ENCODE peak calls at places on chromosomes 11 and 22, in ten cellular contexts. One of them, this sample, is unnamed.

GRCh38 chr11:17564687-17565042 is 17.6 kb downstream of the OTOG start:
- DNase-seq in T-cell: no peak
- DNase-seq in heart right ventricle: no peak
- DNase-seq in NCI-H1105 treated with DMSO at 0.1 percent for 48 hours: no peak
- DNase-seq in CD8-positive, alpha-beta memory T cell: no peak
- DNase-seq in glutamatergic neuron: peak; percentile 60
- DNase-seq in hypothalamus: no peak
- DNase-seq in GM12892: no peak
- DNase-seq in stimulated activated CD4-positive, alpha-beta T cell treated with anti-CD3 and anti-CD28 coated beads, Interleukin-1b, Interleukin-23, amount 100 ng/mL, for 1 hour: no peak
- DNase-seq in hepatocyte: no peak
- DNase-seq in this sample: peak; percentile 53

GRCh38 chr22:28171135-28171534 is 252.1 kb upstream of the PITPNB start:
- DNase-seq in NCI-H1105 treated with DMSO at 0.1 percent for 48 hours: no peak
- DNase-seq in GM12892: no peak
- DNase-seq in stimulated activated CD4-positive, alpha-beta T cell treated with anti-CD3 and anti-CD28 coated beads, Interleukin-1b, Interleukin-23, amount 100 ng/mL, for 1 hour: no peak
- DNase-seq in hepatocyte: no peak
- DNase-seq in hypothalamus: no peak
- DNase-seq in heart right ventricle: no peak
- DNase-seq in T-cell: no peak
- DNase-seq in CD8-positive, alpha-beta memory T cell: no peak
- DNase-seq in glutamatergic neuron: no peak
- DNase-seq in this sample: no peak

GRCh38 chr11:45924036-45924915 is 1.8 kb downstream of the LARGE2 start:
- DNase-seq in hypothalamus: no peak
- DNase-seq in T-cell: no peak
- DNase-seq in glutamatergic neuron: no peak
- DNase-seq in NCI-H1105 treated with DMSO at 0.1 percent for 48 hours: no peak
- DNase-seq in GM12892: peak; percentile 27
- DNase-seq in stimulated activated CD4-positive, alpha-beta T cell treated with anti-CD3 and anti-CD28 coated beads, Interleukin-1b, Interleukin-23, amount 100 ng/mL, for 1 hour: no peak
- DNase-seq in hepatocyte: no peak
- DNase-seq in CD8-positive, alpha-beta memory T cell: no peak
- DNase-seq in heart right ventricle: no peak
- DNase-seq in this sample: peak; percentile 8

GRCh38 chr11:62122076-62122475 is 1.7 kb upstream of the INCENP start:
- DNase-seq in GM12892: no peak
- DNase-seq in T-cell: no peak
- DNase-seq in heart right ventricle: no peak
- DNase-seq in hepatocyte: no peak
- DNase-seq in stimulated activated CD4-positive, alpha-beta T cell treated with anti-CD3 and anti-CD28 coated beads, Interleukin-1b, Interleukin-23, amount 100 ng/mL, for 1 hour: no peak
- DNase-seq in CD8-positive, alpha-beta memory T cell: no peak
- DNase-seq in glutamatergic neuron: no peak
- DNase-seq in NCI-H1105 treated with DMSO at 0.1 percent for 48 hours: no peak
- DNase-seq in hypothalamus: no peak
- DNase-seq in this sample: peak; percentile 35

GRCh38 chr11:104897891-104898684 is at the start of gene CASP12:
- DNase-seq in hypothalamus: no peak
- DNase-seq in CD8-positive, alpha-beta memory T cell: no peak
- DNase-seq in glutamatergic neuron: no peak
- DNase-seq in GM12892: no peak
- DNase-seq in hepatocyte: peak; percentile 6
- DNase-seq in heart right ventricle: peak; percentile 16
- DNase-seq in stimulated activated CD4-positive, alpha-beta T cell treated with anti-CD3 and anti-CD28 coated beads, Interleukin-1b, Interleukin-23, amount 100 ng/mL, for 1 hour: no peak
- DNase-seq in T-cell: no peak
- DNase-seq in NCI-H1105 treated with DMSO at 0.1 percent for 48 hours: no peak
- DNase-seq in this sample: no peak

GRCh38 chr11:96486890-96487633 is 97.2 kb downstream of the JRKL start:
- DNase-seq in heart right ventricle: no peak
- DNase-seq in hepatocyte: peak; percentile 86
- DNase-seq in hypothalamus: no peak
- DNase-seq in GM12892: no peak
- DNase-seq in T-cell: no peak
- DNase-seq in CD8-positive, alpha-beta memory T cell: no peak
- DNase-seq in glutamatergic neuron: no peak
- DNase-seq in stimulated activated CD4-positive, alpha-beta T cell treated with anti-CD3 and anti-CD28 coated beads, Interleukin-1b, Interleukin-23, amount 100 ng/mL, for 1 hour: no peak
- DNase-seq in NCI-H1105 treated with DMSO at 0.1 percent for 48 hours: peak; percentile 45
- DNase-seq in this sample: no peak

GRCh38 chr11:3163241-3163981 is 1.7 kb downstream of the OSBPL5 start:
- DNase-seq in T-cell: no peak
- DNase-seq in NCI-H1105 treated with DMSO at 0.1 percent for 48 hours: no peak
- DNase-seq in GM12892: no peak
- DNase-seq in CD8-positive, alpha-beta memory T cell: no peak
- DNase-seq in hepatocyte: no peak
- DNase-seq in glutamatergic neuron: peak; percentile 23
- DNase-seq in hypothalamus: no peak
- DNase-seq in heart right ventricle: no peak
- DNase-seq in stimulated activated CD4-positive, alpha-beta T cell treated with anti-CD3 and anti-CD28 coated beads, Interleukin-1b, Interleukin-23, amount 100 ng/mL, for 1 hour: no peak
- DNase-seq in this sample: peak; percentile 10

GRCh38 chr11:1422481-1422880 is 32.7 kb downstream of the BRSK2 start:
- DNase-seq in heart right ventricle: no peak
- DNase-seq in hepatocyte: peak; percentile 45
- DNase-seq in T-cell: no peak
- DNase-seq in GM12892: no peak
- DNase-seq in NCI-H1105 treated with DMSO at 0.1 percent for 48 hours: no peak
- DNase-seq in hypothalamus: no peak
- DNase-seq in glutamatergic neuron: no peak
- DNase-seq in stimulated activated CD4-positive, alpha-beta T cell treated with anti-CD3 and anti-CD28 coated beads, Interleukin-1b, Interleukin-23, amount 100 ng/mL, for 1 hour: no peak
- DNase-seq in CD8-positive, alpha-beta memory T cell: no peak
- DNase-seq in this sample: peak; percentile 42

GRCh38 chr11:86941871-86942208 is 13.4 kb downstream of the FZD4 start:
- DNase-seq in T-cell: no peak
- DNase-seq in heart right ventricle: no peak
- DNase-seq in hepatocyte: no peak
- DNase-seq in stimulated activated CD4-positive, alpha-beta T cell treated with anti-CD3 and anti-CD28 coated beads, Interleukin-1b, Interleukin-23, amount 100 ng/mL, for 1 hour: no peak
- DNase-seq in glutamatergic neuron: no peak
- DNase-seq in GM12892: no peak
- DNase-seq in hypothalamus: no peak
- DNase-seq in CD8-positive, alpha-beta memory T cell: no peak
- DNase-seq in NCI-H1105 treated with DMSO at 0.1 percent for 48 hours: no peak
- DNase-seq in this sample: no peak

GRCh38 chr11:66625041-66625751 is 8.8 kb downstream of the RBM14 start:
- DNase-seq in hypothalamus: no peak
- DNase-seq in heart right ventricle: no peak
- DNase-seq in CD8-positive, alpha-beta memory T cell: no peak
- DNase-seq in NCI-H1105 treated with DMSO at 0.1 percent for 48 hours: no peak
- DNase-seq in stimulated activated CD4-positive, alpha-beta T cell treated with anti-CD3 and anti-CD28 coated beads, Interleukin-1b, Interleukin-23, amount 100 ng/mL, for 1 hour: no peak
- DNase-seq in glutamatergic neuron: no peak
- DNase-seq in T-cell: no peak
- DNase-seq in hepatocyte: no peak
- DNase-seq in GM12892: no peak
- DNase-seq in this sample: no peak

GRCh38 chr11:60303661-60304060 is 23.2 kb downstream of the MS4A4A start:
- DNase-seq in glutamatergic neuron: no peak
- DNase-seq in T-cell: no peak
- DNase-seq in CD8-positive, alpha-beta memory T cell: no peak
- DNase-seq in hypothalamus: no peak
- DNase-seq in stimulated activated CD4-positive, alpha-beta T cell treated with anti-CD3 and anti-CD28 coated beads, Interleukin-1b, Interleukin-23, amount 100 ng/mL, for 1 hour: no peak
- DNase-seq in GM12892: no peak
- DNase-seq in NCI-H1105 treated with DMSO at 0.1 percent for 48 hours: no peak
- DNase-seq in heart right ventricle: no peak
- DNase-seq in hepatocyte: no peak
- DNase-seq in this sample: no peak

GRCh38 chr22:17984114-17984513 is 40.2 kb downstream of the MICAL3 start:
- DNase-seq in heart right ventricle: no peak
- DNase-seq in glutamatergic neuron: no peak
- DNase-seq in NCI-H1105 treated with DMSO at 0.1 percent for 48 hours: no peak
- DNase-seq in stimulated activated CD4-positive, alpha-beta T cell treated with anti-CD3 and anti-CD28 coated beads, Interleukin-1b, Interleukin-23, amount 100 ng/mL, for 1 hour: no peak
- DNase-seq in GM12892: no peak
- DNase-seq in CD8-positive, alpha-beta memory T cell: no peak
- DNase-seq in hypothalamus: no peak
- DNase-seq in T-cell: no peak
- DNase-seq in hepatocyte: no peak
- DNase-seq in this sample: no peak

GRCh38 chr11:45335434-45335833 is 49.3 kb upstream of the SYT13 start:
- DNase-seq in hepatocyte: no peak
- DNase-seq in CD8-positive, alpha-beta memory T cell: no peak
- DNase-seq in NCI-H1105 treated with DMSO at 0.1 percent for 48 hours: no peak
- DNase-seq in hypothalamus: no peak
- DNase-seq in T-cell: no peak
- DNase-seq in stimulated activated CD4-positive, alpha-beta T cell treated with anti-CD3 and anti-CD28 coated beads, Interleukin-1b, Interleukin-23, amount 100 ng/mL, for 1 hour: no peak
- DNase-seq in glutamatergic neuron: no peak
- DNase-seq in heart right ventricle: no peak
- DNase-seq in GM12892: no peak
- DNase-seq in this sample: no peak

GRCh38 chr11:76612226-76612625 is 58.3 kb downstream of the LRRC32 start:
- DNase-seq in CD8-positive, alpha-beta memory T cell: no peak
- DNase-seq in stimulated activated CD4-positive, alpha-beta T cell treated with anti-CD3 and anti-CD28 coated beads, Interleukin-1b, Interleukin-23, amount 100 ng/mL, for 1 hour: no peak
- DNase-seq in heart right ventricle: no peak
- DNase-seq in NCI-H1105 treated with DMSO at 0.1 percent for 48 hours: no peak
- DNase-seq in hepatocyte: no peak
- DNase-seq in hypothalamus: no peak
- DNase-seq in T-cell: no peak
- DNase-seq in glutamatergic neuron: no peak
- DNase-seq in GM12892: no peak
- DNase-seq in this sample: no peak

GRCh38 chr11:47593492-47593933 is 698 bp downstream of the C1QTNF4 start:
- DNase-seq in hypothalamus: no peak
- DNase-seq in glutamatergic neuron: no peak
- DNase-seq in stimulated activated CD4-positive, alpha-beta T cell treated with anti-CD3 and anti-CD28 coated beads, Interleukin-1b, Interleukin-23, amount 100 ng/mL, for 1 hour: no peak
- DNase-seq in CD8-positive, alpha-beta memory T cell: no peak
- DNase-seq in T-cell: no peak
- DNase-seq in GM12892: no peak
- DNase-seq in hepatocyte: no peak
- DNase-seq in heart right ventricle: no peak
- DNase-seq in NCI-H1105 treated with DMSO at 0.1 percent for 48 hours: peak; percentile 6
- DNase-seq in this sample: no peak

GRCh38 chr11:66708026-66708579 is 20.9 kb downstream of the SPTBN2 start:
- DNase-seq in glutamatergic neuron: no peak
- DNase-seq in hypothalamus: no peak
- DNase-seq in T-cell: no peak
- DNase-seq in hepatocyte: no peak
- DNase-seq in heart right ventricle: no peak
- DNase-seq in stimulated activated CD4-positive, alpha-beta T cell treated with anti-CD3 and anti-CD28 coated beads, Interleukin-1b, Interleukin-23, amount 100 ng/mL, for 1 hour: no peak
- DNase-seq in CD8-positive, alpha-beta memory T cell: no peak
- DNase-seq in NCI-H1105 treated with DMSO at 0.1 percent for 48 hours: no peak
- DNase-seq in GM12892: no peak
- DNase-seq in this sample: no peak

GRCh38 chr11:83392556-83392955 is 106.4 kb upstream of the CCDC90B start:
- DNase-seq in hepatocyte: no peak
- DNase-seq in CD8-positive, alpha-beta memory T cell: no peak
- DNase-seq in T-cell: no peak
- DNase-seq in stimulated activated CD4-positive, alpha-beta T cell treated with anti-CD3 and anti-CD28 coated beads, Interleukin-1b, Interleukin-23, amount 100 ng/mL, for 1 hour: no peak
- DNase-seq in GM12892: no peak
- DNase-seq in heart right ventricle: no peak
- DNase-seq in NCI-H1105 treated with DMSO at 0.1 percent for 48 hours: no peak
- DNase-seq in glutamatergic neuron: no peak
- DNase-seq in hypothalamus: no peak
- DNase-seq in this sample: no peak

GRCh38 chr11:12455938-12456337 is 78.6 kb downstream of the PARVA start:
- DNase-seq in stimulated activated CD4-positive, alpha-beta T cell treated with anti-CD3 and anti-CD28 coated beads, Interleukin-1b, Interleukin-23, amount 100 ng/mL, for 1 hour: no peak
- DNase-seq in NCI-H1105 treated with DMSO at 0.1 percent for 48 hours: no peak
- DNase-seq in T-cell: no peak
- DNase-seq in hepatocyte: no peak
- DNase-seq in heart right ventricle: no peak
- DNase-seq in glutamatergic neuron: no peak
- DNase-seq in GM12892: no peak
- DNase-seq in CD8-positive, alpha-beta memory T cell: no peak
- DNase-seq in hypothalamus: no peak
- DNase-seq in this sample: no peak

GRCh38 chr11:111460752-111461305 is 51.4 kb downstream of the BTG4 start:
- DNase-seq in heart right ventricle: no peak
- DNase-seq in hypothalamus: no peak
- DNase-seq in hepatocyte: no peak
- DNase-seq in T-cell: no peak
- DNase-seq in stimulated activated CD4-positive, alpha-beta T cell treated with anti-CD3 and anti-CD28 coated beads, Interleukin-1b, Interleukin-23, amount 100 ng/mL, for 1 hour: no peak
- DNase-seq in NCI-H1105 treated with DMSO at 0.1 percent for 48 hours: no peak
- DNase-seq in glutamatergic neuron: no peak
- DNase-seq in GM12892: no peak
- DNase-seq in CD8-positive, alpha-beta memory T cell: no peak
- DNase-seq in this sample: no peak

GRCh38 chr22:23565288-23565941 is 14.7 kb downstream of the IGLL1 start:
- DNase-seq in heart right ventricle: no peak
- DNase-seq in hypothalamus: no peak
- DNase-seq in T-cell: no peak
- DNase-seq in glutamatergic neuron: peak; percentile 56
- DNase-seq in NCI-H1105 treated with DMSO at 0.1 percent for 48 hours: peak; percentile 42
- DNase-seq in stimulated activated CD4-positive, alpha-beta T cell treated with anti-CD3 and anti-CD28 coated beads, Interleukin-1b, Interleukin-23, amount 100 ng/mL, for 1 hour: no peak
- DNase-seq in CD8-positive, alpha-beta memory T cell: no peak
- DNase-seq in hepatocyte: peak; percentile 26
- DNase-seq in GM12892: no peak
- DNase-seq in this sample: peak; percentile 54

GRCh38 chr11:60059052-60059451 is 2.6 kb downstream of the MS4A3 start:
- DNase-seq in hypothalamus: no peak
- DNase-seq in T-cell: no peak
- DNase-seq in NCI-H1105 treated with DMSO at 0.1 percent for 48 hours: no peak
- DNase-seq in hepatocyte: no peak
- DNase-seq in GM12892: no peak
- DNase-seq in CD8-positive, alpha-beta memory T cell: no peak
- DNase-seq in stimulated activated CD4-positive, alpha-beta T cell treated with anti-CD3 and anti-CD28 coated beads, Interleukin-1b, Interleukin-23, amount 100 ng/mL, for 1 hour: no peak
- DNase-seq in glutamatergic neuron: no peak
- DNase-seq in heart right ventricle: no peak
- DNase-seq in this sample: no peak

GRCh38 chr11:92286718-92287117 is 62.1 kb downstream of the FAT3 start:
- DNase-seq in stimulated activated CD4-positive, alpha-beta T cell treated with anti-CD3 and anti-CD28 coated beads, Interleukin-1b, Interleukin-23, amount 100 ng/mL, for 1 hour: no peak
- DNase-seq in T-cell: no peak
- DNase-seq in hepatocyte: peak; percentile 20
- DNase-seq in GM12892: no peak
- DNase-seq in hypothalamus: no peak
- DNase-seq in heart right ventricle: no peak
- DNase-seq in CD8-positive, alpha-beta memory T cell: no peak
- DNase-seq in glutamatergic neuron: no peak
- DNase-seq in NCI-H1105 treated with DMSO at 0.1 percent for 48 hours: no peak
- DNase-seq in this sample: no peak

GRCh38 chr22:31933816-31934482 is 10.4 kb upstream of the YWHAH start:
- DNase-seq in glutamatergic neuron: peak; percentile 47
- DNase-seq in GM12892: no peak
- DNase-seq in stimulated activated CD4-positive, alpha-beta T cell treated with anti-CD3 and anti-CD28 coated beads, Interleukin-1b, Interleukin-23, amount 100 ng/mL, for 1 hour: no peak
- DNase-seq in hypothalamus: no peak
- DNase-seq in heart right ventricle: no peak
- DNase-seq in CD8-positive, alpha-beta memory T cell: no peak
- DNase-seq in hepatocyte: no peak
- DNase-seq in T-cell: no peak
- DNase-seq in NCI-H1105 treated with DMSO at 0.1 percent for 48 hours: no peak
- DNase-seq in this sample: no peak

GRCh38 chr11:132056689-132057088 is 686.3 kb downstream of the NTM start:
- DNase-seq in heart right ventricle: no peak
- DNase-seq in hepatocyte: peak; percentile 23
- DNase-seq in stimulated activated CD4-positive, alpha-beta T cell treated with anti-CD3 and anti-CD28 coated beads, Interleukin-1b, Interleukin-23, amount 100 ng/mL, for 1 hour: no peak
- DNase-seq in glutamatergic neuron: no peak
- DNase-seq in GM12892: no peak
- DNase-seq in CD8-positive, alpha-beta memory T cell: no peak
- DNase-seq in T-cell: no peak
- DNase-seq in NCI-H1105 treated with DMSO at 0.1 percent for 48 hours: no peak
- DNase-seq in hypothalamus: no peak
- DNase-seq in this sample: no peak

GRCh38 chr11:119093951-119094815 is 7.5 kb downstream of the DPAGT1 start:
- DNase-seq in GM12892: no peak
- DNase-seq in heart right ventricle: no peak
- DNase-seq in CD8-positive, alpha-beta memory T cell: peak; percentile 34
- DNase-seq in hepatocyte: peak; percentile 62
- DNase-seq in hypothalamus: no peak
- DNase-seq in T-cell: no peak
- DNase-seq in glutamatergic neuron: peak; percentile 50
- DNase-seq in NCI-H1105 treated with DMSO at 0.1 percent for 48 hours: no peak
- DNase-seq in stimulated activated CD4-positive, alpha-beta T cell treated with anti-CD3 and anti-CD28 coated beads, Interleukin-1b, Interleukin-23, amount 100 ng/mL, for 1 hour: no peak
- DNase-seq in this sample: peak; percentile 28

GRCh38 chr22:23836281-23836680 is 2.5 kb downstream of the DERL3 start:
- DNase-seq in CD8-positive, alpha-beta memory T cell: no peak
- DNase-seq in glutamatergic neuron: no peak
- DNase-seq in hypothalamus: no peak
- DNase-seq in heart right ventricle: no peak
- DNase-seq in NCI-H1105 treated with DMSO at 0.1 percent for 48 hours: no peak
- DNase-seq in hepatocyte: no peak
- DNase-seq in GM12892: no peak
- DNase-seq in T-cell: no peak
- DNase-seq in stimulated activated CD4-positive, alpha-beta T cell treated with anti-CD3 and anti-CD28 coated beads, Interleukin-1b, Interleukin-23, amount 100 ng/mL, for 1 hour: no peak
- DNase-seq in this sample: no peak

GRCh38 chr11:128901655-128902514 is 10.7 kb downstream of the KCNJ5 start:
- DNase-seq in heart right ventricle: no peak
- DNase-seq in CD8-positive, alpha-beta memory T cell: no peak
- DNase-seq in T-cell: no peak
- DNase-seq in hepatocyte: peak; percentile 31
- DNase-seq in hypothalamus: no peak
- DNase-seq in NCI-H1105 treated with DMSO at 0.1 percent for 48 hours: no peak
- DNase-seq in GM12892: no peak
- DNase-seq in glutamatergic neuron: peak; percentile 57
- DNase-seq in stimulated activated CD4-positive, alpha-beta T cell treated with anti-CD3 and anti-CD28 coated beads, Interleukin-1b, Interleukin-23, amount 100 ng/mL, for 1 hour: no peak
- DNase-seq in this sample: no peak

GRCh38 chr11:73439002-73439843 is 63.0 kb downstream of the RELT start:
- DNase-seq in GM12892: no peak
- DNase-seq in hypothalamus: no peak
- DNase-seq in heart right ventricle: no peak
- DNase-seq in glutamatergic neuron: no peak
- DNase-seq in hepatocyte: no peak
- DNase-seq in NCI-H1105 treated with DMSO at 0.1 percent for 48 hours: no peak
- DNase-seq in stimulated activated CD4-positive, alpha-beta T cell treated with anti-CD3 and anti-CD28 coated beads, Interleukin-1b, Interleukin-23, amount 100 ng/mL, for 1 hour: no peak
- DNase-seq in T-cell: no peak
- DNase-seq in CD8-positive, alpha-beta memory T cell: no peak
- DNase-seq in this sample: no peak